ENCODE peak calls at places on chromosomes 2 and 18, in six cellular contexts. L, H, S, V, G and W are unnamed samples.

GRCh38 chr18:2223394-2223793 is 347.9 kb downstream of the METTL4 start:
- DNase-seq in S (no peak), V (no peak), G (peak), L (no peak), H (no peak), W (no peak)

GRCh38 chr2:200089040-200089755 is 133.8 kb downstream of the MAIP1 start:
- DNase-seq in L (peak), H (no peak), V (peak), S (no peak), G (no peak), W (no peak)

GRCh38 chr2:239919779-239920545 is 105.2 kb downstream of the NDUFA10 start:
- DNase-seq in L (no peak), S (no peak), H (peak), G (no peak), V (no peak), W (no peak)

GRCh38 chr2:223122706-223123265 is 70.8 kb downstream of the KCNE4 start:
- DNase-seq in G (no peak), S (no peak), L (no peak), H (no peak), V (no peak), W (no peak)

GRCh38 chr2:121281107-121281506 is 3.9 kb downstream of the TFCP2L1 start:
- DNase-seq in G (no peak), H (no peak), V (no peak), L (no peak), S (no peak), W (no peak)

GRCh38 chr2:205885492-205886099 is 200.4 kb downstream of the INO80D start:
- DNase-seq in L (peak), V (peak), H (peak), S (peak), G (peak), W (peak)

GRCh38 chr18:5142859-5143258 is 54.2 kb downstream of the AKAIN1 start:
- DNase-seq in S (no peak), V (no peak), G (no peak), L (no peak), H (no peak), W (no peak)

GRCh38 chr2:174729797-174730529 is 34.3 kb downstream of the CHRNA1 start:
- DNase-seq in V (peak), G (peak), H (no peak), L (peak), S (peak), W (no peak)

GRCh38 chr2:37870829-37871228 is 54.3 kb upstream of the RMDN2 start:
- DNase-seq in V (peak), S (no peak), H (no peak), G (no peak), L (peak), W (no peak)

GRCh38 chr18:59554796-59555195 is 142.4 kb downstream of the CCBE1 start:
- DNase-seq in V (no peak), H (no peak), G (no peak), S (no peak), L (no peak), W (no peak)

GRCh38 chr2:13000644-13001375 is 284.1 kb downstream of the TRIB2 start:
- DNase-seq in V (peak), S (no peak), G (no peak), H (no peak), L (peak), W (no peak)

GRCh38 chr2:60046529-60046928 is 506.9 kb downstream of the BCL11A start:
- DNase-seq in V (no peak), H (no peak), L (no peak), G (no peak), S (no peak), W (no peak)

GRCh38 chr2:151640087-151640486 is 94.2 kb downstream of the NEB start:
- DNase-seq in H (no peak), G (no peak), S (no peak), V (no peak), L (no peak), W (no peak)

GRCh38 chr18:23311346-23312103 is 141.6 kb upstream of the RIOK3 start:
- DNase-seq in H (peak), L (peak), G (no peak), V (peak), S (no peak), W (no peak)

GRCh38 chr2:183149489-183149888 is 25.2 kb downstream of the NUP35 start:
- DNase-seq in H (no peak), G (no peak), V (peak), L (peak), S (no peak), W (no peak)

GRCh38 chr2:236748801-236749200 is 179.2 kb downstream of the ACKR3 start:
- DNase-seq in G (no peak), V (no peak), S (no peak), H (no peak), L (no peak), W (no peak)

GRCh38 chr2:196225213-196225612 is 53.8 kb upstream of the STK17B start:
- DNase-seq in S (no peak), V (peak), G (no peak), H (no peak), L (no peak), W (no peak)

GRCh38 chr2:192535956-192536685 is 341.4 kb upstream of the TMEFF2 start:
- DNase-seq in H (no peak), S (no peak), V (no peak), G (no peak), L (no peak), W (no peak)

GRCh38 chr2:192534076-192534475 is 339.3 kb upstream of the TMEFF2 start:
- DNase-seq in H (no peak), G (no peak), V (no peak), S (no peak), L (no peak), W (no peak)
- H3K27ac ChIP-seq in H (no peak), G (no peak), V (no peak), S (no peak), L (no peak), W (no peak)

GRCh38 chr2:36568533-36569246 is 29.3 kb downstream of the FEZ2 start:
- DNase-seq in L (peak), G (no peak), H (no peak), S (peak), V (peak), W (peak)

GRCh38 chr2:36569267-36569860 is 28.6 kb downstream of the FEZ2 start:
- DNase-seq in H (no peak), L (peak), G (no peak), S (no peak), V (no peak), W (no peak)

GRCh38 chr2:36572054-36572751 is 25.8 kb downstream of the FEZ2 start:
- DNase-seq in H (no peak), S (no peak), V (no peak), G (peak), L (no peak), W (no peak)

GRCh38 chr2:36572752-36573125 is 25.2 kb downstream of the FEZ2 start:
- DNase-seq in V (no peak), S (no peak), G (no peak), H (no peak), L (peak), W (no peak)

GRCh38 chr2:36570416-36570815 is 27.6 kb downstream of the FEZ2 start:
- DNase-seq in V (peak), S (no peak), H (no peak), L (peak), G (no peak), W (no peak)
- H3K27ac ChIP-seq in V (peak), S (peak), H (no peak), L (no peak), G (no peak), W (peak)

DNA sequence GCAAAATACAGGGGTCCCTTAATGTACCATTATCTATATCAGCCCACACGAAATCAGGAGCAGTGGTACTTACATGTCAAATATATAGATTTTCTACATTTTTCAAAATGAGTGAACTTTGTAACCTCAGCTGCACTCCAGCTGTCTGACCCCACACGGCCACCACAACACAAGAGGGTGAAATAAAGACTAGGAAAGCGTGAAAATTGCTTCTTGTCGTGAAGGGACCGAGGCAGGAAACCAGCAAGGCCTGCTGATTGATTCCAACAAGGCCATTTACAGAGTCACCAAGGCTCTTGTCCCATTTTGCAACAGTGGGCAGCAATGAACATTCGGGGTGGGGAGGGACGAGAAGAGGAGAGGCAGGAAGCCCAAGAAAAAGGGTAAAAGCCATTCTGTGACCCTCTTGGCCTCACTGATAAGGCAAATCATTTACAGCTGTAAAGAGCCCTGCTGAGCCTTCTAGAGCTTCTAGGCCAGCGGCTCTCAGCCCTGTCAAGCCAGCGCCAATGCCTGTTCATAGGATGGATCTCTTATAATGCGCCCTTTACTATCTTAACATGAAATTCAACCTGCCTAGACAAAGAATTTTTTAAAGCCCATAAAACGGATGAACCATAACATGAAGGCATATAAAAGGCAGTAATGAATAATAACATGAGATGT is 268.9 kb downstream of the CDCA7 start:
- DNase-seq in L (no peak), H (no peak), G (peak), V (no peak), S (no peak), W (no peak)
- H3K27ac ChIP-seq in L (no peak), H (no peak), G (peak), V (no peak), S (no peak), W (no peak)

GRCh38 chr2:42569883-42570282 is 1.5 kb downstream of the MTA3 start:
- DNase-seq in G (peak), H (no peak), V (no peak), S (no peak), L (peak), W (no peak)
- H3K27ac ChIP-seq in G (peak), H (no peak), V (no peak), S (peak), L (peak), W (peak)

DNA sequence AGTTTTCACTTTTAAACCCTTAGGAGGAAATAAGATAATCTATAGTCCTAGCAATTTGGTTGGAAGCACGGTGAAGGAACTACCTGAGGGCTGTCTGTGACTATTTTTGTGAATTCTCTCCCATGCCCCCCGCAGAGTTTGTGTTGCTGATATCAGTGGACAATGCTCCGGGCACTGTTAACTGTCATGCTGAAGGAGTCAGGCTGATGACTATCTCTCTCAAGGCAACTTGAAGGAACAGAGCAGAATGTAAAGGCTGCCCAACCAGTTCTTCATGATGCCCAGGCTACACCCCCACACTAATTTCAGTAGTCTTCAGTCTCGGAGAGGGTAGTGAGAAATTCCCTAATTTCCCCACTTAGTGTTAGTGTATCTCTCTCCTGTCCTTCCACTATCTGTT is 21.6 kb upstream of the RAB6C start:
- DNase-seq in S (no peak), G (no peak), V (no peak), H (no peak), L (no peak), W (no peak)
- H3K27ac ChIP-seq in S (no peak), G (no peak), V (no peak), H (no peak), L (no peak), W (no peak)

DNA sequence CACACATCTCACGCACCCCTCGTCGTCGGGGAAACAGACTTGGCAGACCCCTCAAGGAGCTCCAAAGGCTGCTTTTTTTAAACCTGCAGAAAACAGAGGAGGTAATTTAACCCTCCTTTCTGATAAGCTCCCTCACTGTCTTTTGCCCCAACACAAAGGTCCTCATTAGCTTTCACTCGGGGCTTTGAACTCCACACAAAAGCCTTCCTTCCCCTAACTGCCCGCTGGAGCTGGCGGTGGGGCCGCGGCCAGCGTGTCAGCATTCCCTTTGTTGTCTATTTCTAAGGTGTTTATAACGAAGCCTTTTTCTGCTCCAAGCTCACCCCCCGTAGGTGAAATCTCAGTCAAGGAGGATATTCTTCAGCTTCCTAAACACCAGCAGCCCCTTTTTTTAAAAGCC is 43.5 kb upstream of the ID2 start:
- DNase-seq in G (no peak), H (no peak), L (no peak), S (no peak), V (no peak), W (no peak)
- H3K27ac ChIP-seq in G (peak), H (no peak), L (no peak), S (peak), V (no peak), W (no peak)